ENCODE peak calls at places on chromosome 18, in eight cellular contexts. One of them, this sample, is unnamed.

GRCh38 chr18:76875390-76876330 is 53.3 kb downstream of the ZNF236 start:
- DNase-seq in kidney epithelial cell: no peak
- DNase-seq in esophagus muscularis mucosa: no peak
- DNase-seq in A549: peak
- DNase-seq in brain microvascular endothelial cell: peak
- DNase-seq in cardiac fibroblast: peak
- DNase-seq in GM12864: no peak
- DNase-seq in AG04449: no peak
- DNase-seq in this sample: no peak

GRCh38 chr18:51762373-51762772 is 564.9 kb upstream of the MEX3C start:
- DNase-seq in kidney epithelial cell: no peak
- DNase-seq in esophagus muscularis mucosa: no peak
- DNase-seq in A549: no peak
- DNase-seq in brain microvascular endothelial cell: no peak
- DNase-seq in cardiac fibroblast: no peak
- DNase-seq in GM12864: no peak
- DNase-seq in AG04449: no peak
- DNase-seq in this sample: no peak

GRCh38 chr18:58229162-58229561 is 185.1 kb downstream of the NEDD4L start:
- DNase-seq in kidney epithelial cell: no peak
- DNase-seq in esophagus muscularis mucosa: peak
- DNase-seq in A549: no peak
- DNase-seq in brain microvascular endothelial cell: no peak
- DNase-seq in cardiac fibroblast: no peak
- DNase-seq in GM12864: no peak
- DNase-seq in AG04449: no peak
- DNase-seq in this sample: no peak

GRCh38 chr18:9824862-9825479 is 60.8 kb upstream of the TXNDC2 start:
- DNase-seq in kidney epithelial cell: no peak
- DNase-seq in esophagus muscularis mucosa: peak
- DNase-seq in A549: no peak
- DNase-seq in brain microvascular endothelial cell: no peak
- DNase-seq in cardiac fibroblast: no peak
- DNase-seq in GM12864: no peak
- DNase-seq in AG04449: no peak
- DNase-seq in this sample: no peak

GRCh38 chr18:79064228-79064627 is 5.0 kb upstream of the ATP9B start:
- DNase-seq in kidney epithelial cell: no peak
- DNase-seq in esophagus muscularis mucosa: no peak
- DNase-seq in A549: no peak
- DNase-seq in brain microvascular endothelial cell: no peak
- DNase-seq in cardiac fibroblast: no peak
- DNase-seq in GM12864: no peak
- DNase-seq in AG04449: no peak
- DNase-seq in this sample: no peak

GRCh38 chr18:3721771-3722661 is 272.0 kb downstream of the TGIF1 start:
- DNase-seq in kidney epithelial cell: no peak
- DNase-seq in esophagus muscularis mucosa: no peak
- DNase-seq in A549: no peak
- DNase-seq in brain microvascular endothelial cell: no peak
- DNase-seq in cardiac fibroblast: no peak
- DNase-seq in GM12864: no peak
- DNase-seq in AG04449: no peak
- DNase-seq in this sample: no peak

GRCh38 chr18:10142056-10142455 is 228.2 kb downstream of the VAPA start:
- DNase-seq in kidney epithelial cell: no peak
- DNase-seq in esophagus muscularis mucosa: no peak
- DNase-seq in A549: no peak
- DNase-seq in brain microvascular endothelial cell: no peak
- DNase-seq in cardiac fibroblast: no peak
- DNase-seq in GM12864: no peak
- DNase-seq in AG04449: no peak
- DNase-seq in this sample: no peak

GRCh38 chr18:71951021-71951420 is 593.1 kb downstream of the CBLN2 start:
- DNase-seq in kidney epithelial cell: no peak
- DNase-seq in esophagus muscularis mucosa: no peak
- DNase-seq in A549: no peak
- DNase-seq in brain microvascular endothelial cell: no peak
- DNase-seq in cardiac fibroblast: no peak
- DNase-seq in GM12864: no peak
- DNase-seq in AG04449: no peak
- DNase-seq in this sample: no peak

GRCh38 chr18:76616373-76616772 is 121.3 kb upstream of the ZNF516 start:
- DNase-seq in kidney epithelial cell: no peak
- DNase-seq in esophagus muscularis mucosa: no peak
- DNase-seq in A549: no peak
- DNase-seq in brain microvascular endothelial cell: no peak
- DNase-seq in cardiac fibroblast: no peak
- DNase-seq in GM12864: no peak
- DNase-seq in AG04449: no peak
- DNase-seq in this sample: no peak

GRCh38 chr18:51370996-51371395 is 173.5 kb upstream of the MEX3C start:
- DNase-seq in kidney epithelial cell: no peak
- DNase-seq in esophagus muscularis mucosa: no peak
- DNase-seq in A549: no peak
- DNase-seq in brain microvascular endothelial cell: no peak
- DNase-seq in cardiac fibroblast: no peak
- DNase-seq in GM12864: no peak
- DNase-seq in AG04449: no peak
- DNase-seq in this sample: no peak

GRCh38 chr18:519019-519879 is 18.7 kb upstream of the COLEC12 start:
- DNase-seq in kidney epithelial cell: no peak
- DNase-seq in esophagus muscularis mucosa: no peak
- DNase-seq in A549: no peak
- DNase-seq in brain microvascular endothelial cell: peak
- DNase-seq in cardiac fibroblast: peak
- DNase-seq in GM12864: no peak
- DNase-seq in AG04449: no peak
- DNase-seq in this sample: no peak

GRCh38 chr18:11671156-11671555 is 17.9 kb upstream of the GNAL start:
- DNase-seq in kidney epithelial cell: no peak
- DNase-seq in esophagus muscularis mucosa: peak
- DNase-seq in A549: no peak
- DNase-seq in brain microvascular endothelial cell: no peak
- DNase-seq in cardiac fibroblast: no peak
- DNase-seq in GM12864: no peak
- DNase-seq in AG04449: no peak
- DNase-seq in this sample: no peak

GRCh38 chr18:30192216-30192615 is 850.3 kb downstream of the DSC3 start:
- DNase-seq in kidney epithelial cell: no peak
- DNase-seq in esophagus muscularis mucosa: no peak
- DNase-seq in A549: no peak
- DNase-seq in brain microvascular endothelial cell: no peak
- DNase-seq in cardiac fibroblast: no peak
- DNase-seq in GM12864: no peak
- DNase-seq in AG04449: no peak
- DNase-seq in this sample: no peak

GRCh38 chr18:47397671-47398319 is 146.3 kb upstream of the SKOR2 start:
- DNase-seq in kidney epithelial cell: no peak
- DNase-seq in esophagus muscularis mucosa: no peak
- DNase-seq in A549: peak
- DNase-seq in brain microvascular endothelial cell: no peak
- DNase-seq in cardiac fibroblast: no peak
- DNase-seq in GM12864: no peak
- DNase-seq in AG04449: no peak
- DNase-seq in this sample: no peak

GRCh38 chr18:61669320-61669719 is 223.5 kb downstream of the RNF152 start:
- DNase-seq in kidney epithelial cell: no peak
- DNase-seq in esophagus muscularis mucosa: no peak
- DNase-seq in A549: no peak
- DNase-seq in brain microvascular endothelial cell: peak
- DNase-seq in cardiac fibroblast: no peak
- DNase-seq in GM12864: no peak
- DNase-seq in AG04449: peak
- DNase-seq in this sample: no peak

GRCh38 chr18:76985156-76985950 is 147.2 kb downstream of the MBP start:
- DNase-seq in kidney epithelial cell: no peak
- DNase-seq in esophagus muscularis mucosa: no peak
- DNase-seq in A549: no peak
- DNase-seq in brain microvascular endothelial cell: no peak
- DNase-seq in cardiac fibroblast: no peak
- DNase-seq in GM12864: no peak
- DNase-seq in AG04449: no peak
- DNase-seq in this sample: no peak

GRCh38 chr18:21499997-21500396 is 100.5 kb downstream of the ESCO1 start:
- DNase-seq in kidney epithelial cell: no peak
- DNase-seq in esophagus muscularis mucosa: no peak
- DNase-seq in A549: no peak
- DNase-seq in brain microvascular endothelial cell: no peak
- DNase-seq in cardiac fibroblast: no peak
- DNase-seq in GM12864: no peak
- DNase-seq in AG04449: no peak
- DNase-seq in this sample: no peak

GRCh38 chr18:30811580-30811979 is 231.0 kb downstream of the DSC3 start:
- DNase-seq in kidney epithelial cell: no peak
- DNase-seq in esophagus muscularis mucosa: no peak
- DNase-seq in A549: no peak
- DNase-seq in brain microvascular endothelial cell: no peak
- DNase-seq in cardiac fibroblast: no peak
- DNase-seq in GM12864: no peak
- DNase-seq in AG04449: no peak
- DNase-seq in this sample: no peak

GRCh38 chr18:48334845-48335244 is 74.3 kb downstream of the ZBTB7C start:
- DNase-seq in kidney epithelial cell: no peak
- DNase-seq in esophagus muscularis mucosa: no peak
- DNase-seq in A549: no peak
- DNase-seq in brain microvascular endothelial cell: no peak
- DNase-seq in cardiac fibroblast: no peak
- DNase-seq in GM12864: no peak
- DNase-seq in AG04449: no peak
- DNase-seq in this sample: no peak

GRCh38 chr18:38980420-38980819 is 1414.8 kb upstream of the CELF4 start:
- DNase-seq in kidney epithelial cell: no peak
- DNase-seq in esophagus muscularis mucosa: no peak
- DNase-seq in A549: no peak
- DNase-seq in brain microvascular endothelial cell: no peak
- DNase-seq in cardiac fibroblast: no peak
- DNase-seq in GM12864: no peak
- DNase-seq in AG04449: no peak
- DNase-seq in this sample: no peak

DNA sequence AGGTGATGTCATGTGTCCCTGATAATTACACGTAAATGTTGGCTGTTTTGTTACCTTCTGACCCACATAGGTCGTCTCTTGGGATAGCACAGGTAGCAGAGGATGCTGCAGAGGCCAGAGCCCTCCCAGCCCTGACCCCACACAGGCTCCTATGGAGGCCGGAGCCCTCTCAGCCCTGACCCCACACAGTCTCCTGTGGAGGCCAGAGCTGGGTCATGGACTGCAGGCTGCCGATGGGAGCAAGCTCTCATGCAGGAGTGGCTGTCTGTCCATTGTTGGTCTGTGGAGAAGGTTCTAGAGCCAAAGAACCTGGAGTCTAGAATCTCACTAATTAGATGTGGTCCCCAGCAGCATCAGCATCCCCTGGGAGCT is 155.5 kb downstream of the LDLRAD4 start:
- DNase-seq in kidney epithelial cell: no peak
- DNase-seq in esophagus muscularis mucosa: no peak
- DNase-seq in A549: no peak
- DNase-seq in brain microvascular endothelial cell: no peak
- DNase-seq in cardiac fibroblast: no peak
- DNase-seq in GM12864: no peak
- DNase-seq in AG04449: no peak
- DNase-seq in this sample: no peak
- TF ChIP-seq CTCF in kidney epithelial cell: no peak
- TF ChIP-seq CTCF in esophagus muscularis mucosa: no peak
- TF ChIP-seq CTCF in A549: no peak
- TF ChIP-seq CTCF in brain microvascular endothelial cell: no peak
- TF ChIP-seq CTCF in cardiac fibroblast: no peak
- TF ChIP-seq CTCF in GM12864: no peak
- TF ChIP-seq CTCF in AG04449: no peak
- TF ChIP-seq CTCF in this sample: no peak

DNA sequence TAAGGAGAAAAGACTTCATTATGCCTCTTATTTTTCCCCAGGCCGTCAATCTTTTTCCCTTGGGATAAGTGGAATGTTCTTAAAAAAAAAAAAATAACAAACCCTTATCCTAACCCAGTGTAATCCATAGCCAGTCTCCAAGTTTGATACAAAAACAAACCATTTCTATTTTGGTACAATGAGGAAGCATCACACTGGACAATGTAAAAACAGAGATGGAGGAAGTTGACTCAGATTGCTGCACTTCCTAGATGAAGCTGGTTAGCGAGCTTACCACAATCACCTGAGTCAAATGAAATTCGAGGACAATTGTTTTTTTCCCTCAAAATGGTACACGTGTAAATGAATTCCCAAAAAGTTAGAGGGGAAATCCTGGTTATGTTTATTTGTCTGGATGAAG is 259.7 kb downstream of the TCF4 start:
- DNase-seq in kidney epithelial cell: no peak
- DNase-seq in esophagus muscularis mucosa: no peak
- DNase-seq in A549: no peak
- DNase-seq in brain microvascular endothelial cell: peak
- DNase-seq in cardiac fibroblast: peak
- DNase-seq in GM12864: no peak
- DNase-seq in AG04449: no peak
- DNase-seq in this sample: no peak
- H3K4me3 ChIP-seq in kidney epithelial cell: no peak
- H3K4me3 ChIP-seq in esophagus muscularis mucosa: no peak
- H3K4me3 ChIP-seq in A549: no peak
- H3K4me3 ChIP-seq in brain microvascular endothelial cell: no peak
- H3K4me3 ChIP-seq in cardiac fibroblast: no peak
- H3K4me3 ChIP-seq in GM12864: no peak
- H3K4me3 ChIP-seq in AG04449: no peak
- H3K4me3 ChIP-seq in this sample: no peak

DNA sequence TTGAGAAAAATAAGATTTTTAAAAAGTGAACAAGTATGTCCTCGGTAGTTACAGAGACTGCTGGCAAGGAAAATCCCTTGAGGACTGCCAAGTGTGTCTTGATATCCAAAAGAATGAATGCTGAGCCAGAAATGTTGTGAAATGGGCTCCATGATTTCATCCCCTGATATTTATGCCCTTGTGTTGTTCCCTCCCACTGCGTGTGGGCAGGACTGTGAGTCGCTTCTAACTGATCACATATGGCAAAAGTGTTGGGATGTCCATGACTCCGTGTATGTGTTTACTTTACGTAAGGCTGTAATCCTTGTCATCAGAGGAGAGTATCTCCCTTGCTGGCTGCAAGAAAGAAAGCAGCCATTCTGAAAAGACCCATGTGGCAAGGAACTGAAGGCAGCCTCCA is 285.1 kb downstream of the SS18 start:
- DNase-seq in kidney epithelial cell: no peak
- DNase-seq in esophagus muscularis mucosa: peak
- DNase-seq in A549: no peak
- DNase-seq in brain microvascular endothelial cell: peak
- DNase-seq in cardiac fibroblast: peak
- DNase-seq in GM12864: no peak
- DNase-seq in AG04449: peak
- DNase-seq in this sample: no peak
- TF ChIP-seq CTCF in kidney epithelial cell: no peak
- TF ChIP-seq CTCF in esophagus muscularis mucosa: no peak
- TF ChIP-seq CTCF in A549: no peak
- TF ChIP-seq CTCF in brain microvascular endothelial cell: no peak
- TF ChIP-seq CTCF in cardiac fibroblast: no peak
- TF ChIP-seq CTCF in GM12864: no peak
- TF ChIP-seq CTCF in AG04449: no peak
- TF ChIP-seq CTCF in this sample: no peak

DNA sequence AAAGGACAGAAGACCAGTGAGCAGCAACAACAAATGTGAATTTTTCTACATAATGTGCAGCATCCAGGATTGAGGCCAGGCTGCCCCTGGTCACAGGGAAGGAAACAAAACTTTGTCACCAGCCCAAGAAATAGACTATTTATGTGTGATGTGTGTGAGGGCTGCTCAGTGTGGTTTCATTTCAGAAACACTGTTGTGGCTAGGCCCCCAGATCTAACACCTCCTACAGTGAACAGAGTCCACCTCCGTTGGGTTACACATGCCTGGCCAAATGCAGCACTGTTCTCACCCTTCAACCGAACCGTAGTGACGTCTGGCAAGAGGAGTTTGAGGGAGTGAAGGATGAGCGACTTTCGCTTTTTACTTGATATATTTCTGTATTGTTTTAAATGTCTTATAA is 146.2 kb upstream of the RIOK3 start:
- DNase-seq in kidney epithelial cell: no peak
- DNase-seq in esophagus muscularis mucosa: no peak
- DNase-seq in A549: no peak
- DNase-seq in brain microvascular endothelial cell: no peak
- DNase-seq in cardiac fibroblast: no peak
- DNase-seq in GM12864: no peak
- DNase-seq in AG04449: no peak
- DNase-seq in this sample: no peak
- H3K4me3 ChIP-seq in kidney epithelial cell: no peak
- H3K4me3 ChIP-seq in esophagus muscularis mucosa: no peak
- H3K4me3 ChIP-seq in A549: no peak
- H3K4me3 ChIP-seq in brain microvascular endothelial cell: no peak
- H3K4me3 ChIP-seq in cardiac fibroblast: no peak
- H3K4me3 ChIP-seq in GM12864: no peak
- H3K4me3 ChIP-seq in AG04449: no peak
- H3K4me3 ChIP-seq in this sample: no peak